ENCODE peak calls at places on chromosomes 3 and 15, in seven cellular contexts. J, K, O, G, H, P and L are unnamed samples.

GRCh38 chr15:80105193-80105984 is 45.9 kb downstream of the ZFAND6 start:
- DNase-seq in G (no peak), O (peak; percentile 37), J (no peak), P (no peak), K (no peak), H (no peak), L (no peak)

GRCh38 chr15:39495871-39496459 is 84.9 kb upstream of the THBS1 start:
- DNase-seq in G (no peak), O (no peak), J (no peak), H (no peak), P (no peak), K (no peak), L (no peak)

GRCh38 chr3:147977001-147977400 is 567.8 kb downstream of the ZIC1 start:
- DNase-seq in O (no peak), K (no peak), P (no peak), G (no peak), J (no peak), H (no peak), L (no peak)

GRCh38 chr3:32366638-32367368 is 24.9 kb upstream of the CMTM7 start:
- DNase-seq in O (peak; percentile 8), J (no peak), H (no peak), P (no peak), K (no peak), G (no peak), L (no peak)

GRCh38 chr3:128548011-128548410 is 55.0 kb upstream of the GATA2 start:
- DNase-seq in G (no peak), J (no peak), O (peak; percentile 20), K (no peak), H (no peak), P (no peak), L (no peak)

GRCh38 chr3:184380210-184380626 is 364 bp downstream of the CHRD start:
- DNase-seq in O (no peak), P (peak; percentile 71), J (peak; percentile 78), H (peak; percentile 85), K (no peak), G (peak; percentile 68), L (no peak)

GRCh38 chr15:63407612-63408011 is 26.0 kb upstream of the CA12 start:
- DNase-seq in J (no peak), P (no peak), K (no peak), O (peak; percentile 64), G (no peak), H (no peak), L (no peak)

GRCh38 chr3:101512521-101513418 is at the start of gene SENP7:
- DNase-seq in K (peak; percentile 85), P (peak; percentile 72), H (peak; percentile 84), G (peak; percentile 83), O (peak; percentile 86), J (peak; percentile 86), L (peak; percentile 74)

GRCh38 chr3:128492353-128493220 is at the start of gene GATA2:
- DNase-seq in O (peak; percentile 57), K (no peak), J (peak; percentile 25), H (no peak), G (no peak), P (no peak), L (no peak)

GRCh38 chr3:126746395-126747177 is 42.5 kb downstream of the CHCHD6 start:
- DNase-seq in P (no peak), G (peak; percentile 52), J (peak; percentile 72), O (peak; percentile 9), H (no peak), K (peak; percentile 52), L (peak; percentile 83)

GRCh38 chr15:52114656-52115055 is 2.1 kb upstream of the BCL2L10 start:
- DNase-seq in P (no peak), K (no peak), O (peak; percentile 49), H (no peak), G (no peak), J (no peak), L (no peak)

GRCh38 chr3:42256135-42256819 is 9.7 kb downstream of the CCK start:
- DNase-seq in O (peak; percentile 37), G (no peak), H (no peak), K (peak; percentile 23), P (no peak), J (no peak), L (peak; percentile 14)

GRCh38 chr3:45139372-45139894 is 6.7 kb downstream of the CDCP1 start:
- DNase-seq in O (no peak), H (no peak), J (no peak), K (no peak), P (no peak), G (no peak), L (no peak)

GRCh38 chr3:172320468-172320867 is 127.8 kb downstream of the GHSR start:
- DNase-seq in K (no peak), H (no peak), G (no peak), P (no peak), O (no peak), J (no peak), L (no peak)

GRCh38 chr3:11331101-11331500 is 58.9 kb downstream of the ATG7 start:
- DNase-seq in H (no peak), K (no peak), J (no peak), P (no peak), O (peak; percentile 73), G (no peak), L (no peak)

GRCh38 chr3:163362154-163362553 is 1716.1 kb downstream of the SI start:
- DNase-seq in J (no peak), K (no peak), H (no peak), O (no peak), P (no peak), G (no peak), L (no peak)

GRCh38 chr3:152870027-152870426 is 35.1 kb downstream of the P2RY1 start:
- DNase-seq in G (no peak), K (no peak), H (no peak), O (no peak), J (no peak), P (no peak), L (no peak)

GRCh38 chr3:4821331-4821730 is 157.9 kb upstream of the BHLHE40 start:
- DNase-seq in G (no peak), J (no peak), P (no peak), O (no peak), H (no peak), K (peak; percentile 11), L (no peak)

GRCh38 chr15:84818221-84819131 is 1.3 kb downstream of the ALPK3 start:
- DNase-seq in O (peak; percentile 91), G (no peak), K (peak; percentile 43), J (peak; percentile 77), H (peak; percentile 16), P (no peak), L (peak; percentile 67)

GRCh38 chr3:194606941-194607340 is 26.3 kb downstream of the TMEM44 start:
- DNase-seq in H (no peak), J (no peak), O (no peak), P (no peak), K (no peak), G (no peak), L (no peak)

GRCh38 chr3:17313746-17314145 is 428.7 kb downstream of the TBC1D5 start:
- DNase-seq in K (no peak), G (no peak), O (no peak), H (no peak), P (no peak), J (no peak), L (no peak)

GRCh38 chr3:17310983-17311382 is 426.2 kb downstream of the PLCL2 start:
- DNase-seq in O (no peak), J (no peak), G (no peak), P (no peak), K (no peak), H (no peak), L (no peak)

GRCh38 chr3:17315905-17316304 is 426.5 kb downstream of the TBC1D5 start:
- DNase-seq in O (no peak), H (no peak), J (no peak), G (no peak), K (no peak), P (no peak), L (no peak)

GRCh38 chr3:17314171-17314570 is 428.3 kb downstream of the TBC1D5 start:
- DNase-seq in K (no peak), H (no peak), G (no peak), J (no peak), O (no peak), P (no peak), L (no peak)
- H3K4me3 ChIP-seq in K (no peak overlapping the region), H (no peak overlapping the region), G (no peak overlapping the region), J (no peak overlapping the region), O (no peak overlapping the region), P (no peak overlapping the region), L (no peak overlapping the region)

GRCh38 chr3:51538459-51539290 is at the start of gene RAD54L2:
- DNase-seq in K (peak; percentile 84), O (peak; percentile 86), P (peak; percentile 90), H (peak; percentile 85), G (peak; percentile 87), J (peak; percentile 85), L (peak; percentile 63)
- TF ChIP-seq CTCF in K (peak; percentile 36), O (peak; percentile 21), P (peak; percentile 56), H (peak; percentile 35), G (no peak), J (peak; percentile 37), L (no peak)

GRCh38 chr3:71658131-71658530 is 67.1 kb downstream of the EIF4E3 start:
- DNase-seq in O (peak; percentile 99), H (peak; percentile 68), P (no peak), G (peak; percentile 98), K (peak; percentile 28), J (peak; percentile 80), L (no peak)

GRCh38 chr3:71662056-71662455 is 63.1 kb downstream of the EIF4E3 start:
- DNase-seq in K (no peak), P (no peak), G (no peak), H (no peak), O (no peak), J (no peak), L (no peak)

GRCh38 chr3:71662553-71662952 is 62.6 kb downstream of the EIF4E3 start:
- DNase-seq in H (no peak), O (no peak), J (no peak), K (no peak), G (no peak), P (no peak), L (no peak)

GRCh38 chr3:71659758-71660666 is 65.2 kb downstream of the EIF4E3 start:
- DNase-seq in H (no peak), K (no peak), J (no peak), O (no peak), G (no peak), P (no peak), L (no peak)
- H3K27ac ChIP-seq in H (no peak overlapping the region), K (no peak overlapping the region), J (no peak overlapping the region), O (no peak overlapping the region), G (no peak overlapping the region), P (no peak overlapping the region), L (no peak overlapping the region)

DNA sequence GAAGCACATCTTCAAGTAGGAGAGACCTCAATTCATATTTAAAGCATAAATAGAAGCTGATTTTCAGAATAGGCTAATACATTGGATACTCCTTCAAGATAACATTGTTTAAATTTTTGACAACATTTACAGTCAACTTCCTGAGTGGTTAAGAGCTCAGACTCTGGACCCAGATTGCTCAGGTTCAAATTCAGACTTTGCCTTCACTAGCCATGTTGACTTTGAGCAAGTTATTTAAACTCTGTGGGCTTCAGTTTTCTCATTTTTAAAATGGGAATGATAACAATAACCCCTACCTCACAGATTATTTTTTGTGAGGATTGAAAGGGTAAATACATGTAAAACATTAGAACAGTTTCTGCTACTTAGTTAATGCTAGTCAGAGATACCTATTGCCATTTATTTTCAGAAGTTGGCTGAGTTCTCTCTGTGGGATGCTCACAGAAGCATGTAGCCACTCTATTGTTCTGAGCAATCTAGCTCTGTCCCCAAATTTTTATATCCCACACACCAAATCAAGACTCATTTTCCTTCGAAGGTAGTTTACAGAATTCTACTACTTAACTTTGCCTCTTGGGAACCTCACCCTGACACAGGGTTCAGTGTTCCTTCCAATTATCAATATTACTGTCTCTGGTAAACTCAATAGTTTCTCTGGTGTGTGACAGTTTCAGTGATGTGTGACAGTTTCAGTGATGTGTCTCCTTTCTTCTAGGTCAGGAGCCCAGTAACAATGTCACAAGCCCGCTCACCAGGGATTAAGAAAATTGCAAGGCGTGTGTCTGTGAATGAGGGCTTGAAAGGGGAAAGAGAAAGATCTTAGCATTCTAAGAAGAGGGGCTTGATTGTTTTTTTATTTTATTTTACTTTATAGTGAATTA is 79.4 kb upstream of the OSTN start:
- DNase-seq in K (no peak), H (no peak), P (no peak), G (no peak), J (no peak), O (no peak), L (no peak)
- H3K4me3 ChIP-seq in K (no peak overlapping the region), H (no peak overlapping the region), P (no peak overlapping the region), G (no peak overlapping the region), J (no peak overlapping the region), O (no peak overlapping the region), L (no peak overlapping the region)